ENCODE peak calls at places on chromosomes 11 and 22, in ten cellular contexts. M, T, A, C, U, S, F, X, O and Z are unnamed samples.

GRCh38 chr11:16012125-16012751 is 344.1 kb downstream of the SOX6 start:
- DNase-seq in A (no peak), C (no peak), M (peak; percentile 30), O (no peak), F (no peak), S (no peak), U (no peak), X (no peak), T (no peak), Z (no peak)

GRCh38 chr11:69630009-69630870 is 10.7 kb upstream of the CCND1 start:
- DNase-seq in S (no peak), F (no peak), U (peak; percentile 62), M (peak; percentile 23), A (no peak), X (no peak), C (no peak), O (no peak), T (no peak), Z (no peak)

GRCh38 chr11:1844221-1845094 is 5.7 kb downstream of the TNNI2 start:
- DNase-seq in F (no peak), O (peak; percentile 61), X (no peak), C (peak; percentile 83), S (no peak), T (peak; percentile 35), M (peak; percentile 55), U (no peak), A (no peak), Z (no peak)

GRCh38 chr11:4017129-4017528 is 77.5 kb upstream of the RRM1 start:
- DNase-seq in X (no peak), T (no peak), C (no peak), F (no peak), O (no peak), M (no peak), S (no peak), A (no peak), U (no peak), Z (no peak)

GRCh38 chr11:77287136-77287535 is 14.3 kb downstream of the GDPD4 start:
- DNase-seq in T (no peak), A (no peak), C (no peak), O (no peak), S (no peak), U (no peak), F (no peak), M (peak; percentile 31), X (no peak), Z (no peak)

GRCh38 chr11:77125695-77126094 is 2.4 kb upstream of the MYO7A start:
- DNase-seq in O (no peak), U (no peak), F (no peak), X (no peak), A (no peak), C (peak; percentile 27), S (no peak), T (no peak), M (no peak), Z (no peak)

GRCh38 chr11:76885390-76886097 is 24.8 kb downstream of the ACER3 start:
- DNase-seq in U (no peak), A (no peak), O (peak; percentile 4), M (peak; percentile 38), F (no peak), C (no peak), X (no peak), S (no peak), T (no peak), Z (no peak)

GRCh38 chr11:120248551-120249278 is 8.8 kb downstream of the POU2F3 start:
- DNase-seq in S (no peak), T (no peak), U (no peak), F (no peak), A (no peak), X (no peak), C (no peak), M (peak; percentile 58), O (no peak), Z (no peak)

GRCh38 chr11:17906436-17906835 is 106.4 kb downstream of the SERGEF start:
- DNase-seq in T (no peak), C (no peak), X (no peak), S (no peak), A (no peak), U (no peak), O (no peak), F (peak; percentile 92), M (no peak), Z (no peak)

GRCh38 chr11:128892866-128893565 is 1.9 kb downstream of the KCNJ5 start:
- DNase-seq in S (no peak), F (peak; percentile 49), T (no peak), X (no peak), M (no peak), C (no peak), A (no peak), U (peak; percentile 22), O (no peak), Z (no peak)

GRCh38 chr11:121236115-121237001 is 56.2 kb upstream of the SC5D start:
- DNase-seq in M (no peak), X (no peak), A (no peak), F (peak; percentile 25), T (no peak), S (no peak), U (no peak), C (no peak), O (no peak), Z (peak; percentile 56)

GRCh38 chr22:28019881-28020861 is 101.1 kb upstream of the PITPNB start:
- DNase-seq in F (peak; percentile 87), T (peak; percentile 49), A (no peak), O (peak; percentile 81), C (peak; percentile 84), X (peak; percentile 65), M (peak; percentile 81), S (no peak), U (peak; percentile 90), Z (peak; percentile 84)